ENCODE peak calls at places on chromosomes 11 and 22, in nine cellular contexts. T is CD8-positive, alpha-beta T cell; I is H9; Z is AG09309; R is B cell; L is tibial nerve; N is GM23338; Q is CD4-positive, alpha-beta T cell; S is foreskin fibroblast. P is an unnamed sample.

GRCh38 chr11:70158201-70158600 is 44.9 kb upstream of the FADD start:
- DNase-seq in Q (no peak), R (no peak), I (peak), L (no peak), Z (no peak), S (peak), T (no peak), N (peak), P (no peak)

GRCh38 chr22:49626361-49627216 is 201.1 kb downstream of the BRD1 start:
- DNase-seq in N (no peak), L (no peak), S (no peak), I (no peak), R (no peak), Q (no peak), T (no peak), Z (no peak), P (no peak)

GRCh38 chr11:79931692-79932091 is 490.9 kb upstream of the TENM4 start:
- DNase-seq in T (no peak), L (no peak), R (no peak), S (no peak), Z (no peak), Q (no peak), N (no peak), I (no peak), P (no peak)

GRCh38 chr11:61793829-61794204 is 1.1 kb downstream of the FEN1 start:
- DNase-seq in N (no peak), S (no peak), R (no peak), L (no peak), Q (no peak), T (no peak), I (no peak), Z (no peak), P (no peak)

GRCh38 chr11:61696602-61697001 is 16.4 kb downstream of the DAGLA start:
- DNase-seq in Q (no peak), I (no peak), Z (no peak), L (no peak), N (no peak), T (no peak), S (no peak), R (no peak), P (no peak)

GRCh38 chr11:110774138-110775014 is 62.1 kb upstream of the ARHGAP20 start:
- DNase-seq in T (no peak), R (no peak), Q (no peak), N (no peak), Z (no peak), S (peak), L (no peak), I (no peak), P (no peak)

GRCh38 chr11:36235750-36236149 is 53.5 kb downstream of the COMMD9 start:
- DNase-seq in N (no peak), Q (no peak), Z (no peak), I (no peak), T (no peak), L (no peak), S (peak), R (no peak), P (no peak)

GRCh38 chr11:76149713-76150112 is 56.6 kb downstream of the WNT11 start:
- DNase-seq in N (no peak), I (no peak), S (no peak), Z (no peak), L (no peak), R (no peak), T (no peak), Q (no peak), P (no peak)

GRCh38 chr22:43174941-43175531 is 11.9 kb downstream of the TTLL12 start:
- DNase-seq in Q (no peak), S (no peak), R (no peak), L (no peak), N (no peak), I (no peak), T (no peak), Z (no peak), P (no peak)

GRCh38 chr11:16099501-16099900 is 256.8 kb downstream of the SOX6 start:
- DNase-seq in I (no peak), R (no peak), L (no peak), S (no peak), Q (no peak), N (no peak), Z (no peak), T (no peak), P (no peak)
- TF ChIP-seq CTCF in I (no peak), R (no peak), L (no peak), S (no peak), Q (no peak), N (no peak), Z (no peak), T (no peak), P (no peak)

GRCh38 chr11:31871310-31872073 is 60.4 kb upstream of the PAX6 start:
- DNase-seq in Z (no peak), L (no peak), N (no peak), R (no peak), Q (no peak), I (no peak), S (no peak), T (no peak), P (no peak)
- TF ChIP-seq CTCF in Z (no peak), L (no peak), N (no peak), R (no peak), Q (no peak), I (no peak), S (no peak), T (no peak), P (no peak)

GRCh38 chr11:12496181-12497025 is 119.0 kb downstream of the PARVA start:
- DNase-seq in I (peak), Q (no peak), S (no peak), L (no peak), R (no peak), Z (no peak), T (no peak), N (peak), P (no peak)
- TF ChIP-seq CTCF in I (peak), Q (no peak), S (peak), L (no peak), R (no peak), Z (peak), T (no peak), N (peak), P (peak)

GRCh38 chr11:91093141-91093540 is 870.3 kb upstream of the CHORDC1 start:
- DNase-seq in S (no peak), N (no peak), I (no peak), Z (no peak), Q (no peak), T (no peak), R (no peak), L (no peak), P (no peak)
- TF ChIP-seq CTCF in S (no peak), N (no peak), I (no peak), Z (no peak), Q (no peak), T (no peak), R (no peak), L (no peak), P (no peak)

DNA sequence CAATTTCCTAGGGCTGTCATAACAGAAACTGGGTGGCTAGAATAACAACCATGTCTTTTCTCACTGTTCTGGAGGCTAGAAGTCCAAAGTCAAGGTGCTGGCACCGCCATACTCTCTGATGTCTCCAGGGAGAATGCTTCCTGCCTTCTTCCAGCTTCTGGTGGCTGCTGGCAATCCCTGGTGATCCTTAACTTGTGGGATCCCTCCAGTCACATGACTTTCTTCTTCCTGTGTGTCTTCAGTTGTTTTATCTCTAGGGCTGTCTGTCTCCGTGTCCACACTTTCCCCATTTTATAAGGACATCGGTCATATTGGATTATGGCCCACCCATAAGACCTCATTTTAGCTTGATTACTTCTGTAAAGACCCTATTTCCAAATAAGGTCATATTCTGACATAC is 6.0 kb upstream of the CSF2RB start:
- DNase-seq in S (no peak), Z (no peak), I (no peak), L (no peak), Q (no peak), R (no peak), T (no peak), N (no peak), P (no peak)
- TF ChIP-seq CTCF in S (no peak), Z (no peak), I (no peak), L (no peak), Q (no peak), R (no peak), T (no peak), N (no peak), P (no peak)

DNA sequence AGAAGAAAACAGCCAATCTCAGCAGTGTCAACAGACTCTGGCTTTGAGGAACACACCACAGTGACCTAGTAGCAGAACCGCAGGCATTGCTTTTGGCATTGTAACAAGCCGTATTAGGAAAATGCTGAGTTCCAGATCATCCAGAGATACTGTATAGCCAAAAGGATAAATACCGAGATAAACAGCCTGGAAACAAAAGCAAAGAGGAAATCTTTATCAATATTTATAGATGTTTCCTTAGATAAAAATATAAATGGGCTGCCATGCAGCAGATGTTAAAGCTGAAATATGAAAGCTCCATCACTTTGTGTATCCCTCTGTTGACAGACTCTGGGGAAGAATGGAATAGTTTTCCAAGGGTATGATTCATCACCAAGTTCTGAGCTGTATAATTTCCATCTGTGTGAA is 98.9 kb upstream of the TP53AIP1 start:
- DNase-seq in L (no peak), R (no peak), N (no peak), Q (no peak), T (no peak), Z (no peak), I (no peak), S (peak), P (no peak)
- TF ChIP-seq CTCF in L (no peak), R (no peak), N (no peak), Q (no peak), T (no peak), Z (no peak), I (no peak), S (no peak), P (no peak)

DNA sequence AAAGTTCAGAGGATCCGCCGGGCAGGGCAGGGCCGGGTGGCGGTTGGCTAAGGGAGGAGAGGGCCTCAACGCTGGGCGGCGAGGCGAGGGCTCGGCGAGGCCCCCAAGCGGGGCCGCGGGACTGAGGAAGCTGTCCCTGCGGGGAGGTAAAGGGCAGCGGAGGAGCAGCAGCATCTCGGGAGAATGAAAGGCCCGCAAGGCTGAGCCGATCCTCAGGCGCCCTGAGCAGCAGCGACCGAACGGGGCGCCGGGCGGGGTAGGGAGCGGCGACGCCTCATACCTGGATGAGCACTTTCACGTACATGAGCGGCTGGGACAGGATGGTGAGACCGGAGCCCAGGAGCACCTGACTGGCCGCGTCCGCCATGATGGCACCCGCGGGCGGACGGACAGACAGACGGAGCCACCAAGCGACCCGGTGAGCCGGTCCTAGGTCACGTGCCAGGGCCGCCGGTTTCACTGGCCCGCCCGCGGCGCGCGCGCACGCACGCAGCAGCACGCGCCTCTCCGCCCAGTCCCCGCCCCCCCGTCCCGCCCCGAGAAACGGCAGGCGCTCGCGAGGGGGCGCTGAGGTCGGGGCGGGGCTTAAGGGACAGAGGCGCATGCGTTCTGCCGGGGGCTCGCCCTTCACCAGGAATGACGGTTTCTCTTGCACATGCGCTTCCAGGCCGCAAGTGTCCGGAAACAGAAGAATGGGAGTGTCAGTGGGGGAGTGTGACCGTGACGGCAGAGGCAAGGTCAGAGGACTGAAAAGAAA is at the start of gene MTCH2:
- DNase-seq in Z (peak), L (peak), T (peak), Q (peak), I (peak), S (peak), R (peak), N (peak), P (peak)
- TF ChIP-seq CTCF in Z (no peak), L (peak), T (no peak), Q (peak), I (peak), S (no peak), R (peak), N (no peak), P (no peak)

DNA sequence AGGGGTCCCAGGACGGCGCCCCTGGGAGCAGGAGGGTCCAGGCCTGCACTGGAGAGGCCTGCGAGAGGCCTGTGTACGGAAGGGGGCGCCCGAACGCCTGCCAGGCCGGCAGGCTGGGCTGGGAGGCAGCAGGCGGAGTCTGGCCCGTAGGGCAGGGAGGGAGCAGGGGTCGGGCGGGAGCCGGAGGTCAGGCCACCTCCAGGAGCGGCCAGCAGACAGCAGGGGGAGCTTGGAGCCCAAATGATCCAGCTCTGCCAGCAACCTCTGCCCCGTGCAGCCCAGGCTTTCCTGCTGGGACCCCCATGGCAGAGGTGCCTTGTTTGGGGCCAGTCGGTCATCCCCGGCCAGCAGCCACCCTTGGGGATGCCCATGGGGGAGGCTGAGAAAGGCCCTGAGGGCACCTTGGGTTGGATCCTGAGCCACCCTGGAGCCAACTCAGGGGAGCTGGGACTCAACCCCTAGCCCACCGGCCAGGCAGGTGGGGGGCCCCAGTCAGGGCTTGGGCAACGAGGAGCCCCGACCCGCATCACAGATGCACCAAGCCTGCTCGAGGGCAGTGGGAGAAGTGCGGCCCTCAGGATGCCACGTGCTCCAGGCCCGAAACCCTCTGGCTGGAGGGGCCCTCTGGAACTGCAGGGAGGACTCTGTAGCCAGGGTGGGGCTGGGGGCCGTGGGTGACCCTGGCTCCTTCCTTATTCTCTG is 9.6 kb upstream of the SYT8 start:
- DNase-seq in N (peak), S (no peak), R (no peak), Q (no peak), I (peak), Z (no peak), L (no peak), T (no peak), P (no peak)
- TF ChIP-seq CTCF in N (peak), S (no peak), R (no peak), Q (no peak), I (peak), Z (no peak), L (peak), T (no peak), P (no peak)

GRCh38 chr11:34855754-34856095 is 60.5 kb downstream of the APIP start:
- DNase-seq in L (no peak), R (no peak), I (no peak), Z (no peak), N (peak), Q (no peak), S (no peak), T (no peak), P (no peak)
- TF ChIP-seq CTCF in L (no peak), R (no peak), I (peak), Z (no peak), N (no peak), Q (no peak), S (no peak), T (no peak), P (peak)